ENCODE peak calls at places on chromosomes 3 and 15, in five cellular contexts. B is adipocyte, V is transverse colon, P is astrocyte of the cerebellum, C is left ventricle myocardium inferior. J is an unnamed sample.

GRCh38 chr3:105413356-105413887 is 46.7 kb downstream of the ALCAM start:
- DNase-seq in B (no peak), V (no peak), C (no peak), P (no peak), J (no peak)

GRCh38 chr3:156317457-156317856 is 197.1 kb downstream of the KCNAB1 start:
- DNase-seq in B (no peak), V (no peak), C (no peak), P (no peak), J (no peak)

GRCh38 chr3:29313074-29313473 is 32.2 kb downstream of the RBMS3 start:
- DNase-seq in V (no peak), P (no peak), C (no peak), B (peak; percentile 81), J (no peak)

GRCh38 chr3:115830764-115831395 is 207.6 kb downstream of the GAP43 start:
- DNase-seq in P (no peak), C (no peak), V (no peak), B (no peak), J (no peak)

GRCh38 chr15:44033894-44034293 is 161.2 kb downstream of the FRMD5 start:
- DNase-seq in C (no peak), B (peak; percentile 67), P (no peak), V (no peak), J (no peak)

GRCh38 chr3:32340039-32340438 is 51.6 kb upstream of the CMTM7 start:
- DNase-seq in B (peak; percentile 64), V (no peak), C (no peak), P (peak; percentile 37), J (no peak)

GRCh38 chr15:75346796-75347221 is at the start of gene NEIL1:
- DNase-seq in V (peak; percentile 64), C (no peak), P (no peak), B (peak; percentile 25), J (no peak)

GRCh38 chr15:76936671-76937070 is 5.1 kb downstream of the RCN2 start:
- DNase-seq in V (no peak), B (no peak), P (no peak), C (no peak), J (no peak)

GRCh38 chr3:4511491-4512251 is 18.5 kb downstream of the ITPR1 start:
- DNase-seq in C (no peak), P (no peak), V (no peak), B (no peak), J (no peak)

GRCh38 chr3:124041553-124041952 is 49.6 kb upstream of the ROPN1 start:
- DNase-seq in C (no peak), V (peak; percentile 37), P (no peak), B (no peak), J (no peak)

GRCh38 chr3:169091196-169091595 is 572.3 kb downstream of the MECOM start:
- DNase-seq in P (peak; percentile 46), B (peak; percentile 87), V (no peak), C (no peak), J (no peak)

GRCh38 chr3:152146461-152146860 is 122.3 kb upstream of the MBNL1 start:
- DNase-seq in V (no peak), P (no peak), B (no peak), C (no peak), J (no peak)

GRCh38 chr3:182725372-182726251 is 67.7 kb upstream of the ATP11B start:
- DNase-seq in V (peak; percentile 44), B (peak; percentile 34), P (no peak), C (no peak), J (no peak)
- H3K4me3 ChIP-seq in V (no peak overlapping the region), B (peak overlapping the region; percentile 72), P (no peak overlapping the region), C (peak overlapping the region; percentile 34), J (no peak overlapping the region)

GRCh38 chr3:70729845-70730244 is 417.4 kb upstream of the MDFIC2 start:
- DNase-seq in V (no peak), C (no peak), P (no peak), B (peak; percentile 48), J (no peak)

GRCh38 chr3:70726966-70727365 is 414.5 kb upstream of the MDFIC2 start:
- DNase-seq in B (peak; percentile 35), C (no peak), P (peak; percentile 53), V (no peak), J (no peak)

GRCh38 chr3:70722018-70722417 is 409.6 kb upstream of the MDFIC2 start:
- DNase-seq in P (no peak), C (no peak), B (no peak), V (no peak), J (no peak)

GRCh38 chr3:70728311-70728710 is 415.9 kb upstream of the MDFIC2 start:
- DNase-seq in C (no peak), B (peak; percentile 60), V (no peak), P (no peak), J (no peak)

GRCh38 chr3:70726096-70726745 is 413.8 kb upstream of the MDFIC2 start:
- DNase-seq in V (no peak), C (no peak), P (no peak), B (peak; percentile 4), J (no peak)
- H3K4me3 ChIP-seq in V (no peak overlapping the region), C (no peak overlapping the region), P (no peak overlapping the region), B (no peak overlapping the region), J (no peak overlapping the region)

GRCh38 chr3:42061711-42062408 is 29.3 kb upstream of the TRAK1 start:
- DNase-seq in V (peak; percentile 72), C (peak; percentile 85), B (peak; percentile 95), P (peak; percentile 71), J (no peak)

GRCh38 chr3:42056840-42057239 is 34.3 kb upstream of the TRAK1 start:
- DNase-seq in P (no peak), C (no peak), V (peak; percentile 3), B (no peak), J (no peak)

GRCh38 chr3:42063886-42064285 is 27.3 kb upstream of the TRAK1 start:
- DNase-seq in P (no peak), V (no peak), C (no peak), B (peak; percentile 77), J (no peak)

GRCh38 chr3:42057561-42058211 is 33.5 kb upstream of the TRAK1 start:
- DNase-seq in B (no peak), P (no peak), V (peak; percentile 38), C (no peak), J (no peak)

DNA sequence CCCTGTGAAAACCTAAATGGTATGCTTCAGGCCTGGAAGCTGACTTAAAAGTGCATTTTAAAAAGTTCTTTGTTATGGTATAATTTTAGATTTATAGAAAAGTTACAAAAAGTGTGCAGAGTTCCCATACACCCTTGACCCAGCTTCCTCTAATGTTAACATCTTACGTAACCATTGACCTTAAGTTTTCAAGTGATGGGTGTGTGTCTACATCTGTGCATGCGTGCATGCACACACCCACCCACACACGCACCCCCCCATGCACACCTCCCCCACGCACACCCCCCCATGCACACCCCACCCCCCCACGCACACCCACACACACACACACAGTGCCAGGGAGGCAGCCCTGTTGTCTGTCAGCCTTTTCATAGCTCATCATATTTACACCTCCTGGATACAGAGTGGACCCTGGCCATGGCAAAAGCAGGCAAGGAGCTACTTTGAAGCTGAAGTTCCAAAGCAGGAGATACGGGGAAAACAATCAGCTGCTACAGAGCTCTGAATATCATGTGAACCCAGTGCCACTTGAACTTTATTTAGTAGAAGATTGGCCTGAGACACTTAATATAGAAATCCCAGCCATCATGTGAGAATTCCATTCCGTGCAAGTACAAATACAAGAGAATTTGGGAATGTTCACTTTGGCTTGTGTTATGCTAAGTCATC is 30.0 kb upstream of the TRAK1 start:
- DNase-seq in P (no peak), C (peak; percentile 49), B (no peak), V (no peak), J (no peak)
- H3K4me3 ChIP-seq in P (no peak overlapping the region), C (peak overlapping the region; percentile 47), B (peak overlapping the region; percentile 49), V (no peak overlapping the region), J (no peak overlapping the region)

GRCh38 chr15:84658788-84659411 is 901 bp upstream of the NMB start:
- DNase-seq in B (no peak), C (no peak), V (no peak), P (no peak), J (no peak)
- H3K4me3 ChIP-seq in B (peak overlapping the region; percentile 81), C (peak overlapping the region; percentile 77), V (no peak overlapping the region), P (no peak overlapping the region), J (peak overlapping the region; percentile 62)

GRCh38 chr3:131018970-131019369 is 7.7 kb downstream of the ASTE1 start:
- DNase-seq in C (no peak), B (no peak), P (no peak), V (no peak), J (no peak)
- H3K4me3 ChIP-seq in C (no peak overlapping the region), B (no peak overlapping the region), P (no peak overlapping the region), V (no peak overlapping the region), J (no peak overlapping the region)

GRCh38 chr15:64766041-64766440 is 9.3 kb downstream of the RBPMS2 start:
- DNase-seq in B (no peak), V (no peak), P (no peak), C (no peak), J (no peak)
- H3K4me3 ChIP-seq in B (no peak overlapping the region), V (no peak overlapping the region), P (no peak overlapping the region), C (no peak overlapping the region), J (no peak overlapping the region)

GRCh38 chr3:44557074-44557473 is 2.1 kb downstream of the ZKSCAN7 start:
- DNase-seq in V (no peak), C (no peak), B (no peak), P (no peak), J (no peak)

GRCh38 chr3:44561076-44561475 is 6.1 kb downstream of the ZKSCAN7 start:
- DNase-seq in P (no peak), B (no peak), V (no peak), C (no peak), J (no peak)

DNA sequence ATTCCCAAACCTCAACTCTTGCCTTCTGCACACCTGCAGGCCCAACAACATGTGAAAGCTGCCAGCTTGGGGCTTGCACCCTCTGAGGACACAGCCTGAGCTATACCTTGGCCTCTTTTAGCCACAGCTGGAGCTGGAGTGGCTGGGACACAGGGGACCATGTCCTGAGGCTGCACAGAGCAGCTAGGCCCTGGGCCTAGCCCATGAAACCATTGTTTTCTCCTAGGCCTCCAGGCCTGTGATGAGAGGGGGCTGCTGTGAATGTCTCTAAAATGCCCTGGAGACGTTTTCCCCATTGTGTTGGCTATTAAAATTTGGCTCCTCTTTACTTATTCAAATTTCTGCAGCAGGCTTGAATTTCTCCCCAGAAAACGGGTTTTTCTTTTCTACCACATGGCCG is 7.2 kb downstream of the ZKSCAN7 start:
- DNase-seq in B (no peak), V (no peak), C (no peak), P (no peak), J (no peak)
- H3K4me3 ChIP-seq in B (no peak overlapping the region), V (no peak overlapping the region), C (no peak overlapping the region), P (no peak overlapping the region), J (no peak overlapping the region)

GRCh38 chr15:81297580-81298575 is 26.1 kb downstream of the STARD5 start:
- DNase-seq in B (no peak), V (peak; percentile 6), C (no peak), P (no peak), J (no peak)
- H3K4me3 ChIP-seq in B (no peak overlapping the region), V (no peak overlapping the region), C (peak overlapping the region; percentile 51), P (no peak overlapping the region), J (peak overlapping the region; percentile 73)

J was measured in GM06990.